ENCODE peak calls at places on chromosomes 3 and 15, in ten cellular contexts. One of them, this sample, is unnamed.

GRCh38 chr15:74824976-74825375 is 1.5 kb upstream of the CPLX3 start:
- DNase-seq in omental fat pad: no peak
- DNase-seq in left ventricle myocardium inferior: no peak
- DNase-seq in IMR-90: no peak
- DNase-seq in fibroblast of mammary gland: no peak
- DNase-seq in heart right ventricle: no peak
- DNase-seq in HFFc6: no peak
- DNase-seq in A549: no peak
- DNase-seq in cardiac fibroblast: no peak
- DNase-seq in GM12865: no peak
- DNase-seq in this sample: no peak

GRCh38 chr3:43695443-43695842 is 4.7 kb downstream of the ABHD5 start:
- DNase-seq in HFFc6: no peak
- DNase-seq in omental fat pad: no peak
- DNase-seq in fibroblast of mammary gland: peak; percentile 84
- DNase-seq in heart right ventricle: no peak
- DNase-seq in left ventricle myocardium inferior: no peak
- DNase-seq in GM12865: no peak
- DNase-seq in cardiac fibroblast: peak; percentile 86
- DNase-seq in IMR-90: peak; percentile 86
- DNase-seq in A549: no peak
- DNase-seq in this sample: no peak

GRCh38 chr3:186705882-186706780 is 11.0 kb upstream of the KNG1 start:
- DNase-seq in cardiac fibroblast: no peak
- DNase-seq in IMR-90: no peak
- DNase-seq in HFFc6: no peak
- DNase-seq in omental fat pad: no peak
- DNase-seq in A549: no peak
- DNase-seq in left ventricle myocardium inferior: no peak
- DNase-seq in fibroblast of mammary gland: no peak
- DNase-seq in GM12865: peak; percentile 65
- DNase-seq in heart right ventricle: no peak
- DNase-seq in this sample: no peak

GRCh38 chr3:140468407-140468806 is 209.5 kb upstream of the TRIM42 start:
- DNase-seq in omental fat pad: no peak
- DNase-seq in A549: no peak
- DNase-seq in heart right ventricle: no peak
- DNase-seq in fibroblast of mammary gland: peak; percentile 10
- DNase-seq in HFFc6: no peak
- DNase-seq in GM12865: no peak
- DNase-seq in cardiac fibroblast: no peak
- DNase-seq in left ventricle myocardium inferior: no peak
- DNase-seq in IMR-90: no peak
- DNase-seq in this sample: no peak

GRCh38 chr15:74829991-74830390 is 3.6 kb downstream of the CPLX3 start:
- DNase-seq in fibroblast of mammary gland: no peak
- DNase-seq in omental fat pad: no peak
- DNase-seq in GM12865: no peak
- DNase-seq in HFFc6: no peak
- DNase-seq in left ventricle myocardium inferior: no peak
- DNase-seq in A549: no peak
- DNase-seq in heart right ventricle: no peak
- DNase-seq in cardiac fibroblast: no peak
- DNase-seq in IMR-90: no peak
- DNase-seq in this sample: no peak

GRCh38 chr15:43118829-43119228 is 13.0 kb upstream of the UBR1 start:
- DNase-seq in omental fat pad: no peak
- DNase-seq in fibroblast of mammary gland: no peak
- DNase-seq in A549: no peak
- DNase-seq in heart right ventricle: no peak
- DNase-seq in IMR-90: no peak
- DNase-seq in HFFc6: no peak
- DNase-seq in GM12865: peak; percentile 32
- DNase-seq in left ventricle myocardium inferior: no peak
- DNase-seq in cardiac fibroblast: no peak
- DNase-seq in this sample: no peak

GRCh38 chr3:123315271-123315595 is 113.5 kb downstream of the SEC22A start:
- DNase-seq in fibroblast of mammary gland: no peak
- DNase-seq in left ventricle myocardium inferior: no peak
- DNase-seq in cardiac fibroblast: no peak
- DNase-seq in omental fat pad: no peak
- DNase-seq in GM12865: no peak
- DNase-seq in heart right ventricle: no peak
- DNase-seq in IMR-90: no peak
- DNase-seq in HFFc6: no peak
- DNase-seq in A549: no peak
- DNase-seq in this sample: no peak

GRCh38 chr3:52012699-52013098 is 17.0 kb upstream of the RPL29 start:
- DNase-seq in heart right ventricle: no peak
- DNase-seq in fibroblast of mammary gland: no peak
- DNase-seq in HFFc6: no peak
- DNase-seq in omental fat pad: no peak
- DNase-seq in IMR-90: no peak
- DNase-seq in GM12865: no peak
- DNase-seq in left ventricle myocardium inferior: no peak
- DNase-seq in cardiac fibroblast: no peak
- DNase-seq in A549: no peak
- DNase-seq in this sample: no peak

GRCh38 chr3:42652611-42653302 is 740 bp upstream of the ZBTB47 start:
- DNase-seq in omental fat pad: peak; percentile 49
- DNase-seq in IMR-90: peak; percentile 78
- DNase-seq in cardiac fibroblast: peak; percentile 74
- DNase-seq in HFFc6: peak; percentile 74
- DNase-seq in GM12865: peak; percentile 54
- DNase-seq in A549: peak; percentile 70
- DNase-seq in left ventricle myocardium inferior: peak; percentile 66
- DNase-seq in heart right ventricle: peak; percentile 53
- DNase-seq in fibroblast of mammary gland: peak; percentile 84
- DNase-seq in this sample: no peak

GRCh38 chr3:18124501-18124900 is 300.6 kb downstream of the SATB1 start:
- DNase-seq in A549: no peak
- DNase-seq in cardiac fibroblast: peak; percentile 48
- DNase-seq in HFFc6: peak; percentile 75
- DNase-seq in fibroblast of mammary gland: peak; percentile 83
- DNase-seq in IMR-90: peak; percentile 67
- DNase-seq in left ventricle myocardium inferior: no peak
- DNase-seq in heart right ventricle: no peak
- DNase-seq in omental fat pad: no peak
- DNase-seq in GM12865: no peak
- DNase-seq in this sample: no peak

GRCh38 chr15:75095594-75095993 is 72.2 kb downstream of the PPCDC start:
- DNase-seq in left ventricle myocardium inferior: no peak
- DNase-seq in fibroblast of mammary gland: no peak
- DNase-seq in cardiac fibroblast: no peak
- DNase-seq in omental fat pad: no peak
- DNase-seq in A549: no peak
- DNase-seq in GM12865: peak; percentile 94
- DNase-seq in HFFc6: no peak
- DNase-seq in IMR-90: no peak
- DNase-seq in heart right ventricle: no peak
- DNase-seq in this sample: no peak

GRCh38 chr3:17912011-17912760 is 169.8 kb upstream of the TBC1D5 start:
- DNase-seq in IMR-90: no peak
- DNase-seq in A549: no peak
- DNase-seq in fibroblast of mammary gland: no peak
- DNase-seq in HFFc6: no peak
- DNase-seq in left ventricle myocardium inferior: no peak
- DNase-seq in omental fat pad: no peak
- DNase-seq in heart right ventricle: no peak
- DNase-seq in cardiac fibroblast: no peak
- DNase-seq in GM12865: no peak
- DNase-seq in this sample: no peak

GRCh38 chr3:184455991-184456390 is 76.1 kb downstream of the CHRD start:
- DNase-seq in HFFc6: no peak
- DNase-seq in A549: no peak
- DNase-seq in GM12865: no peak
- DNase-seq in omental fat pad: no peak
- DNase-seq in IMR-90: no peak
- DNase-seq in left ventricle myocardium inferior: no peak
- DNase-seq in heart right ventricle: no peak
- DNase-seq in fibroblast of mammary gland: no peak
- DNase-seq in cardiac fibroblast: no peak
- DNase-seq in this sample: no peak

GRCh38 chr15:88657326-88658069 is 18.7 kb downstream of the ISG20 start:
- DNase-seq in heart right ventricle: no peak
- DNase-seq in fibroblast of mammary gland: peak; percentile 59
- DNase-seq in HFFc6: peak; percentile 40
- DNase-seq in left ventricle myocardium inferior: no peak
- DNase-seq in GM12865: peak; percentile 67
- DNase-seq in omental fat pad: no peak
- DNase-seq in IMR-90: peak; percentile 61
- DNase-seq in cardiac fibroblast: peak; percentile 68
- DNase-seq in A549: peak; percentile 62
- DNase-seq in this sample: peak; percentile 42
- TF ChIP-seq CTCF in heart right ventricle: peak; percentile 65
- TF ChIP-seq CTCF in fibroblast of mammary gland: peak; percentile 84
- TF ChIP-seq CTCF in HFFc6: peak; percentile 93
- TF ChIP-seq CTCF in left ventricle myocardium inferior: peak; percentile 79
- TF ChIP-seq CTCF in GM12865: peak; percentile 45
- TF ChIP-seq CTCF in omental fat pad: no peak
- TF ChIP-seq CTCF in IMR-90: peak; percentile 84
- TF ChIP-seq CTCF in cardiac fibroblast: peak; percentile 96
- TF ChIP-seq CTCF in A549: peak; percentile 93
- TF ChIP-seq CTCF in this sample: peak; percentile 68

DNA sequence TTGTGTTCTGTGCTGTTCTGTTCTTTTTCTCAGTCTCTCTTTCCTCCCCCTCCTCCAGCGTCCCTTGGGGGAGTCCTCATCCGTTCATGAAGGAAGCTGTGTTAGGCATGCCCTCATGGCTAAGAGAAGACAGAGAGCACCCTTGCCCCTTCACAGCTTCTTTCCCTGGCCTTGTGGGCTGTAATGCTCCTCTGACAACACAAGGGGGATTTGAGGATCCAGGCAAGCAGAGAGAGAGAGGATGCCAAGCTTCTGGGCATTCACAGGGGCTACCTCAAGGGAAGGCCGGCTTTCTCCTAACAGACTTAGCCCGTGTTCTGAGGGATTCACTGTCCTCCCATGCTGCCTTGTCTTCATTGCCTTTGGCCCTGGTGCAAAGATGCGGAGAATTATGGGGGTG is 389.5 kb downstream of the LRTM1 start:
- DNase-seq in HFFc6: no peak
- DNase-seq in cardiac fibroblast: no peak
- DNase-seq in GM12865: peak; percentile 3
- DNase-seq in A549: peak; percentile 1
- DNase-seq in fibroblast of mammary gland: no peak
- DNase-seq in heart right ventricle: no peak
- DNase-seq in left ventricle myocardium inferior: no peak
- DNase-seq in omental fat pad: no peak
- DNase-seq in IMR-90: no peak
- DNase-seq in this sample: no peak
- TF ChIP-seq CTCF in HFFc6: no peak
- TF ChIP-seq CTCF in cardiac fibroblast: no peak
- TF ChIP-seq CTCF in GM12865: no peak
- TF ChIP-seq CTCF in A549: no peak
- TF ChIP-seq CTCF in fibroblast of mammary gland: no peak
- TF ChIP-seq CTCF in heart right ventricle: no peak
- TF ChIP-seq CTCF in left ventricle myocardium inferior: no peak
- TF ChIP-seq CTCF in omental fat pad: no peak
- TF ChIP-seq CTCF in IMR-90: no peak
- TF ChIP-seq CTCF in this sample: no peak

GRCh38 chr15:101099183-101099582 is 152.7 kb downstream of the CHSY1 start:
- DNase-seq in HFFc6: no peak
- DNase-seq in fibroblast of mammary gland: no peak
- DNase-seq in GM12865: no peak
- DNase-seq in IMR-90: no peak
- DNase-seq in heart right ventricle: no peak
- DNase-seq in cardiac fibroblast: no peak
- DNase-seq in omental fat pad: no peak
- DNase-seq in A549: no peak
- DNase-seq in left ventricle myocardium inferior: no peak
- DNase-seq in this sample: no peak

GRCh38 chr15:101101676-101102075 is 150.2 kb downstream of the CHSY1 start:
- DNase-seq in IMR-90: no peak
- DNase-seq in A549: no peak
- DNase-seq in heart right ventricle: no peak
- DNase-seq in omental fat pad: no peak
- DNase-seq in HFFc6: no peak
- DNase-seq in left ventricle myocardium inferior: no peak
- DNase-seq in GM12865: no peak
- DNase-seq in fibroblast of mammary gland: no peak
- DNase-seq in cardiac fibroblast: no peak
- DNase-seq in this sample: no peak

GRCh38 chr15:101102746-101103145 is 149.1 kb downstream of the CHSY1 start:
- DNase-seq in A549: no peak
- DNase-seq in GM12865: no peak
- DNase-seq in IMR-90: no peak
- DNase-seq in HFFc6: no peak
- DNase-seq in cardiac fibroblast: no peak
- DNase-seq in heart right ventricle: no peak
- DNase-seq in fibroblast of mammary gland: no peak
- DNase-seq in omental fat pad: no peak
- DNase-seq in left ventricle myocardium inferior: no peak
- DNase-seq in this sample: no peak

GRCh38 chr15:101100118-101100517 is 151.7 kb downstream of the CHSY1 start:
- DNase-seq in A549: no peak
- DNase-seq in omental fat pad: no peak
- DNase-seq in IMR-90: no peak
- DNase-seq in HFFc6: no peak
- DNase-seq in fibroblast of mammary gland: no peak
- DNase-seq in GM12865: no peak
- DNase-seq in left ventricle myocardium inferior: no peak
- DNase-seq in heart right ventricle: no peak
- DNase-seq in cardiac fibroblast: no peak
- DNase-seq in this sample: no peak

GRCh38 chr15:101100593-101101442 is 151.0 kb downstream of the CHSY1 start:
- DNase-seq in A549: no peak
- DNase-seq in IMR-90: no peak
- DNase-seq in HFFc6: no peak
- DNase-seq in omental fat pad: no peak
- DNase-seq in GM12865: no peak
- DNase-seq in cardiac fibroblast: no peak
- DNase-seq in left ventricle myocardium inferior: no peak
- DNase-seq in heart right ventricle: no peak
- DNase-seq in fibroblast of mammary gland: no peak
- DNase-seq in this sample: no peak
- TF ChIP-seq CTCF in A549: no peak
- TF ChIP-seq CTCF in IMR-90: no peak
- TF ChIP-seq CTCF in HFFc6: peak; percentile 18
- TF ChIP-seq CTCF in omental fat pad: no peak
- TF ChIP-seq CTCF in GM12865: no peak
- TF ChIP-seq CTCF in cardiac fibroblast: no peak
- TF ChIP-seq CTCF in left ventricle myocardium inferior: no peak
- TF ChIP-seq CTCF in heart right ventricle: no peak
- TF ChIP-seq CTCF in fibroblast of mammary gland: no peak
- TF ChIP-seq CTCF in this sample: no peak

DNA sequence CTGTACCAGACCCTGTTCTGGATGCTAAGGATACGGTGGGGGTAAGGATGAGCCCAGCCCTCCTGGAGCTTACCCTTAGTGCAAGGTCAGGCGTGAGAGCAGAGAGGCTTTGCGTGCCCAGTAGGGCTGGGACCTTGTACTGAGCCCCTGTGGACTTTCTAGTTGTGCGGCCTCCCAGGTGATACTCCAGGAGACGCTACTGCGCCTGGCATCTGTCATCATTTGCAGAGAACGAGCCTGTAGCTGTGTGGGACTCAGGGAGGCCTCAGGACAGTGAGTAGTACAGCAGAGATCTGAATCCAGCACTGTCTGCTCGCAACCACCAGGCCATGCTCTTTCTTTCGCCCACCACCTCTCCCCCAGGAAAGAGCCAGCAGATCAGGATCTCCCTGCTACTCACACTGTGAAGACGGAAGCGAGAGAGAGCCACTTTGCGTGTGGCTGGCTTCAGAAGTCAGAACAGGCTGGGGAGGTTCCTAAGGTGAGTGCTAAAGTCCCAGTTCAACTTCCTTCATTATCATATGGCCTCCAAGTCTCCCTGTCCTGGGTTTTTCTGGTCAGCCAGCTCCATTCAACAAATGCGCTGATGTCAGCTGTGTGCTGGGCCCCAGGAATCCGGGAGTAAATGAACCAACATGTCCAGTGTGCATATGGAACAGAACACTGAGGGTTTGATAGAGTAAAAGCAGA is 38.2 kb upstream of the ITGA11 start:
- DNase-seq in omental fat pad: no peak
- DNase-seq in GM12865: no peak
- DNase-seq in IMR-90: no peak
- DNase-seq in A549: peak; percentile 35
- DNase-seq in left ventricle myocardium inferior: no peak
- DNase-seq in HFFc6: no peak
- DNase-seq in heart right ventricle: no peak
- DNase-seq in cardiac fibroblast: no peak
- DNase-seq in fibroblast of mammary gland: no peak
- DNase-seq in this sample: no peak
- TF ChIP-seq CTCF in omental fat pad: no peak
- TF ChIP-seq CTCF in GM12865: no peak
- TF ChIP-seq CTCF in IMR-90: no peak
- TF ChIP-seq CTCF in A549: no peak
- TF ChIP-seq CTCF in left ventricle myocardium inferior: no peak
- TF ChIP-seq CTCF in HFFc6: no peak
- TF ChIP-seq CTCF in heart right ventricle: no peak
- TF ChIP-seq CTCF in cardiac fibroblast: no peak
- TF ChIP-seq CTCF in fibroblast of mammary gland: no peak
- TF ChIP-seq CTCF in this sample: no peak

This sample was measured in mesothelial cell of epicardium.